ENCODE peak calls at places on chromosomes 3 and 15, in five cellular contexts. J is fibroblast of mammary gland, A is right lobe of liver, D is fibroblast of lung, I is progenitor cell of endocrine pancreas. Y is an unnamed sample.

GRCh38 chr15:61084944-61085367 is 144.1 kb downstream of the RORA start:
- DNase-seq in J (peak), A (no peak), D (no peak), I (no peak), Y (no peak)

GRCh38 chr15:65259367-65259781 is 27.3 kb downstream of the PARP16 start:
- DNase-seq in J (peak), A (no peak), D (peak), I (no peak), Y (no peak)

GRCh38 chr3:23738946-23739345 is 66.8 kb upstream of the UBE2E1 start:
- DNase-seq in J (peak), A (no peak), D (no peak), I (no peak), Y (peak)

GRCh38 chr3:129793947-129794318 is 99.6 kb downstream of the TMCC1 start:
- DNase-seq in J (peak), A (peak), D (no peak), I (no peak), Y (no peak)

GRCh38 chr15:31434418-31435255 is 108.0 kb downstream of the KLF13 start:
- DNase-seq in J (peak), A (peak), D (peak), I (no peak), Y (peak)

GRCh38 chr15:85277847-85278246 is 102.6 kb upstream of the AKAP13 start:
- DNase-seq in J (no peak), A (no peak), D (no peak), I (no peak), Y (no peak)

GRCh38 chr3:143855183-143855582 is 6.9 kb upstream of the SLC9A9 start:
- DNase-seq in J (no peak), A (no peak), D (no peak), I (no peak), Y (no peak)

GRCh38 chr3:24494616-24495333 is at the start of gene THRB:
- DNase-seq in J (peak), A (peak), D (peak), I (peak), Y (no peak)

GRCh38 chr15:64209680-64210334 is 47.0 kb upstream of the PPIB start:
- DNase-seq in J (peak), A (no peak), D (peak), I (no peak), Y (peak)

GRCh38 chr3:54527953-54528352 is 399.9 kb downstream of the LRTM1 start:
- DNase-seq in J (peak), A (no peak), D (peak), I (no peak), Y (no peak)

GRCh38 chr15:82572311-82572710 is 32.1 kb upstream of the RPS17 start:
- DNase-seq in J (peak), A (no peak), D (no peak), I (no peak), Y (no peak)

GRCh38 chr3:50612234-50612972 is 829 bp upstream of the CISH start:
- DNase-seq in J (no peak), A (no peak), D (no peak), I (no peak), Y (no peak)

GRCh38 chr3:50610181-50610971 is 1.2 kb downstream of the CISH start:
- DNase-seq in J (no peak), A (peak), D (no peak), I (no peak), Y (no peak)

GRCh38 chr3:50610992-50611463 is 546 bp downstream of the CISH start:
- DNase-seq in J (no peak), A (no peak), D (no peak), I (no peak), Y (no peak)

GRCh38 chr3:50612973-50613851 is 1.6 kb upstream of the CISH start:
- DNase-seq in J (no peak), A (peak), D (no peak), I (no peak), Y (no peak)

DNA sequence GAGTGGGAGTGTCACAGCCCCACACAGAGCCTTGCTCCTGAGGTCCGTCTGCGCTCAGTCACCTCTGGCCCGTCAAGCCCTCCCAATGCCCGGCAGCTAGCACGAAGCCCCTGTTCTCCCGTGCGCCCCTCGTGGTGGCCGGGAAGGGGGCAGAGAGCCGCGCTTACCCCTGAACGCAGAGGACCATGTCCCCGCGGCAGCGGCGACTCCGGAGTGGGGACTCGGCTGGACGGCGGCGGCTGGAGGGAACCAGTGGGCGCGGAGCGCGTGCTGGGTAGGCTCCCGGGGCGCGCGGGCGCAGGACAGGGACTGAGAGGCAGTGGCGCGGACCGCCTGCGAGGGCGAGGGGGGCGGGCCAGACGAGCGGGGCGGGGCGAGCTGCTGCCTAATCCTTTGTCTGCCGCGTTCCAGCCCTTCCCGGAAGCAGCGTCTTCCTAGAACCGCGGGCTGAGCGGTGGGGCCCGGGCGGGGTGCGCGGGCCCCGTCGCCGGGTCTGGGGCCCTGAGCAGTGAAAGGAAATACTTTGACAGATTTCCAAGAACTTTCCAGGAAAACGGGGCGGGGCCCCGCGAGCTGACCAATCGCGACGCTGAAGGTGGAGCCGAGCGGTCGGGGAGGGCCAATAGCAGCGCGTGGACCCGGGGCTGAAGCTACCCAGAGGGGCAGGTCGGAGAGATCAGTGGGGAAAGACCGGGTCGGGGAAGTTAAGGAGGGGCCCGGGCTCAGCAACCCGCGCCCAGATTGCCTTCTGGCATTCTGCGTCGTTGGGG is at the start of gene CISH:
- DNase-seq in J (peak), A (peak), D (peak), I (peak), Y (peak)
- TF ChIP-seq CTCF in J (peak), A (peak), D (peak), I (peak), Y (peak)

GRCh38 chr3:72265250-72265649 is 480.3 kb upstream of the PROK2 start:
- DNase-seq in J (peak), A (no peak), D (peak), I (no peak), Y (no peak)
- TF ChIP-seq CTCF in J (peak), A (peak), D (peak), I (peak), Y (peak)

GRCh38 chr3:27637346-27638000 is 84.7 kb downstream of the EOMES start:
- DNase-seq in J (no peak), A (peak), D (no peak), I (no peak), Y (no peak)
- TF ChIP-seq CTCF in J (no peak), A (no peak), D (no peak), I (no peak), Y (no peak)

DNA sequence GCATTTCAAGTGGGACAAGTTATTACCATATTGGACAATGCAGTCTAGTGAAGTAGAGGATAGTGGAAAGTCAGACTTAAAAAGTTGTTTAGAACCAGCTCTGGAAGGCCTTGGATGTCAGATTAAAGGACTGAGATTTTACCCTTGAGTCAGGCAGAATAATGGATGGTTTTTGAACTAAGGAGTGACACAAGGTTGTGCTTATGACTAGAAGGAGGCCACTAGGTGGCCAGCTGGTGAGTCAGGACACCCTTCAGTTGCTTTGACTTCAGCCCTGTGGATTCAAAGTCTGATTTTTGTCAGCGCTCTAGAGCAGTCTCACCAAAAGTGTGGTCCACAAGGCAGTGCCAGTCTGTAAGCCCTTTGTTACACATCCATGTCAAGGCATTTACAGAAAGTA is 3.8 kb upstream of the GABPB1 start:
- DNase-seq in J (peak), A (no peak), D (peak), I (no peak), Y (peak)
- TF ChIP-seq CTCF in J (peak), A (peak), D (no peak), I (peak), Y (peak)

GRCh38 chr15:59170295-59170881 is 36.3 kb upstream of the LDHAL6B start:
- DNase-seq in J (peak), A (peak), D (no peak), I (no peak), Y (peak)

GRCh38 chr15:59170998-59171397 is 35.6 kb upstream of the LDHAL6B start:
- DNase-seq in J (no peak), A (no peak), D (no peak), I (no peak), Y (no peak)

GRCh38 chr15:59174161-59174845 is 32.3 kb upstream of the LDHAL6B start:
- DNase-seq in J (no peak), A (no peak), D (no peak), I (no peak), Y (no peak)

GRCh38 chr15:59173194-59173593 is 33.4 kb upstream of the LDHAL6B start:
- DNase-seq in J (no peak), A (no peak), D (no peak), I (no peak), Y (no peak)

GRCh38 chr15:59172289-59172901 is 34.2 kb upstream of the LDHAL6B start:
- DNase-seq in J (no peak), A (no peak), D (no peak), I (no peak), Y (no peak)
- TF ChIP-seq CTCF in J (peak), A (no peak), D (peak), I (peak), Y (peak)

GRCh38 chr15:75230016-75230343 is 28.2 kb upstream of the GOLGA6C start:
- DNase-seq in J (no peak), A (no peak), D (no peak), I (no peak), Y (no peak)

GRCh38 chr15:75230524-75231371 is 27.4 kb upstream of the GOLGA6C start:
- DNase-seq in J (no peak), A (no peak), D (no peak), I (no peak), Y (no peak)

GRCh38 chr15:75229191-75230015 is 27.7 kb downstream of the C15orf39 start:
- DNase-seq in J (peak), A (no peak), D (no peak), I (no peak), Y (peak)

GRCh38 chr15:75227663-75228280 is 26.1 kb downstream of the C15orf39 start:
- DNase-seq in J (no peak), A (no peak), D (no peak), I (no peak), Y (no peak)

DNA sequence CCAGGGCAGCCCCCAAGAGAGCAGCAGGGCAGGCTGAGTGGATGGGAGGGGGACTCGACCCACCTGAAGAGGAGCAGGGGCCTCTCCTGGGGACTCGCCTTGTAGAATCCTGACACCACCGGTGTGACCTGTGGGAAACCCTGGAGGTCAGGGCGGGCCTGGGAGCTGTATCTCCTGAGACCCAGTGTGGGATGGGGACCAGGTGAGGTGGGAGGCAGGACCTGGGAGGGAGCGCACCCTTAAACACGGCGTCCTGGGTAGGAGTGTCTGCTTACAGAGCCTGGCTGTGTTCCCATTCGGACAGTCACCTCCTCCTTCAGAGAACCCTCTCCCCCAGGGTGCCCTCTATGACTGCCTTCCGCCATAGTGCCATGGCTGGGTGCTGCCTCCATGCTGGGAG is 27.1 kb downstream of the C15orf39 start:
- DNase-seq in J (no peak), A (no peak), D (no peak), I (no peak), Y (no peak)
- TF ChIP-seq CTCF in J (no peak), A (no peak), D (no peak), I (no peak), Y (no peak)

DNA sequence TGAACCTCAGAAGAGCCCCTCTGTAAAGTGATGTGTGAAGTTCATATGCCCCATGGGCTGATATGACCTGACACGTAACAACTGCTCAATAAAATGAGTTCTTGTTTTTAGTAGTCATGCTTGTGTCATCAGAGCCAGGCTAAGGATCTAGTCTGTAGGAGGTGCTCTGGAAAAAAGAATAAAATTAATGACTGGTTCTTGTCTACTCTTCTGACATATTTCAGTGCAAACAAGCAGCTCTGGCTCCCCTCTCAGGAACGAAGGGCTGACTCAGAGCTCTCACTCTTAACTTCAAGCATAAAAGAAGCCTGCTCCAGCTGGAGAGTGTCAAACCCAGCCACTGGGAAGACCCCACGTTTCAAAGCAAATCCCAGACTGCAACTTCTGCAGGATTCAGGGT is 77.0 kb downstream of the LRIG1 start:
- DNase-seq in J (peak), A (no peak), D (peak), I (no peak), Y (peak)
- TF ChIP-seq CTCF in J (peak), A (no peak), D (no peak), I (no peak), Y (no peak)

Y was measured in HFFc6.